ENCODE peak calls at places on chromosomes 5 and 9, in four cellular contexts. One of them, this sample, is unnamed.

GRCh38 chr9:108953983-108954574 is 19.9 kb downstream of the ABITRAM start:
- DNase-seq in CD4-positive, alpha-beta T cell: no peak
- DNase-seq in dorsolateral prefrontal cortex: no peak
- DNase-seq in CD8-positive, alpha-beta T cell: no peak
- DNase-seq in this sample: no peak

GRCh38 chr9:7097040-7097715 is 339.4 kb downstream of the KDM4C start:
- DNase-seq in CD4-positive, alpha-beta T cell: no peak
- DNase-seq in dorsolateral prefrontal cortex: no peak
- DNase-seq in CD8-positive, alpha-beta T cell: no peak
- DNase-seq in this sample: no peak

GRCh38 chr5:32707394-32707997 is 3.6 kb upstream of the NPR3 start:
- DNase-seq in CD4-positive, alpha-beta T cell: no peak
- DNase-seq in dorsolateral prefrontal cortex: no peak
- DNase-seq in CD8-positive, alpha-beta T cell: no peak
- DNase-seq in this sample: no peak

GRCh38 chr5:74536658-74537057 is 103.9 kb downstream of the ENC1 start:
- DNase-seq in CD4-positive, alpha-beta T cell: no peak
- DNase-seq in dorsolateral prefrontal cortex: no peak
- DNase-seq in CD8-positive, alpha-beta T cell: no peak
- DNase-seq in this sample: no peak

GRCh38 chr5:169876376-169876775 is 103.9 kb downstream of the INSYN2B start:
- DNase-seq in CD4-positive, alpha-beta T cell: no peak
- DNase-seq in dorsolateral prefrontal cortex: no peak
- DNase-seq in CD8-positive, alpha-beta T cell: no peak
- DNase-seq in this sample: no peak

GRCh38 chr5:67400752-67401151 is 204.2 kb upstream of the CD180 start:
- DNase-seq in CD4-positive, alpha-beta T cell: no peak
- DNase-seq in dorsolateral prefrontal cortex: no peak
- DNase-seq in CD8-positive, alpha-beta T cell: no peak
- DNase-seq in this sample: no peak

GRCh38 chr5:142283304-142283703 is 41.5 kb downstream of the SPRY4 start:
- DNase-seq in CD4-positive, alpha-beta T cell: no peak
- DNase-seq in dorsolateral prefrontal cortex: no peak
- DNase-seq in CD8-positive, alpha-beta T cell: no peak
- DNase-seq in this sample: no peak

GRCh38 chr5:149902177-149902576 is 42.4 kb downstream of the PDE6A start:
- DNase-seq in CD4-positive, alpha-beta T cell: no peak
- DNase-seq in dorsolateral prefrontal cortex: no peak
- DNase-seq in CD8-positive, alpha-beta T cell: no peak
- DNase-seq in this sample: no peak

GRCh38 chr5:147403659-147404640 is 105.9 kb downstream of the DPYSL3 start:
- DNase-seq in CD4-positive, alpha-beta T cell: no peak
- DNase-seq in dorsolateral prefrontal cortex: no peak
- DNase-seq in CD8-positive, alpha-beta T cell: no peak
- DNase-seq in this sample: no peak

GRCh38 chr9:122087406-122088200 is 5.5 kb downstream of the TTLL11 start:
- DNase-seq in CD4-positive, alpha-beta T cell: no peak
- DNase-seq in dorsolateral prefrontal cortex: peak; percentile 50
- DNase-seq in CD8-positive, alpha-beta T cell: no peak
- DNase-seq in this sample: no peak

GRCh38 chr5:113215401-113216060 is 219.3 kb downstream of the TSSK1B start:
- DNase-seq in CD4-positive, alpha-beta T cell: no peak
- DNase-seq in dorsolateral prefrontal cortex: no peak
- DNase-seq in CD8-positive, alpha-beta T cell: no peak
- DNase-seq in this sample: no peak

GRCh38 chr5:34923694-34924461 is 5.5 kb upstream of the DNAJC21 start:
- DNase-seq in CD4-positive, alpha-beta T cell: no peak
- DNase-seq in dorsolateral prefrontal cortex: no peak
- DNase-seq in CD8-positive, alpha-beta T cell: no peak
- DNase-seq in this sample: no peak

GRCh38 chr5:110150199-110150598 is 460.5 kb downstream of the MAN2A1 start:
- DNase-seq in CD4-positive, alpha-beta T cell: no peak
- DNase-seq in dorsolateral prefrontal cortex: no peak
- DNase-seq in CD8-positive, alpha-beta T cell: no peak
- DNase-seq in this sample: no peak

GRCh38 chr5:78603636-78604175 is 44.9 kb downstream of the LHFPL2 start:
- DNase-seq in CD4-positive, alpha-beta T cell: no peak
- DNase-seq in dorsolateral prefrontal cortex: no peak
- DNase-seq in CD8-positive, alpha-beta T cell: no peak
- DNase-seq in this sample: no peak

GRCh38 chr9:124280176-124280691 is 22.5 kb downstream of the NEK6 start:
- DNase-seq in CD4-positive, alpha-beta T cell: no peak
- DNase-seq in dorsolateral prefrontal cortex: no peak
- DNase-seq in CD8-positive, alpha-beta T cell: no peak
- DNase-seq in this sample: no peak

GRCh38 chr9:126752376-126752775 is 52.5 kb upstream of the ZBTB43 start:
- DNase-seq in CD4-positive, alpha-beta T cell: no peak
- DNase-seq in dorsolateral prefrontal cortex: no peak
- DNase-seq in CD8-positive, alpha-beta T cell: no peak
- DNase-seq in this sample: no peak

GRCh38 chr9:119961774-119962408 is 592.7 kb upstream of the BRINP1 start:
- DNase-seq in CD4-positive, alpha-beta T cell: no peak
- DNase-seq in dorsolateral prefrontal cortex: no peak
- DNase-seq in CD8-positive, alpha-beta T cell: no peak
- DNase-seq in this sample: no peak

GRCh38 chr9:35729700-35730485 is 2.1 kb downstream of the TLN1 start:
- DNase-seq in CD4-positive, alpha-beta T cell: no peak
- DNase-seq in dorsolateral prefrontal cortex: no peak
- DNase-seq in CD8-positive, alpha-beta T cell: no peak
- DNase-seq in this sample: peak; percentile 23

GRCh38 chr5:115209279-115209678 is 39.6 kb upstream of the TRIM36 start:
- DNase-seq in CD4-positive, alpha-beta T cell: no peak
- DNase-seq in dorsolateral prefrontal cortex: no peak
- DNase-seq in CD8-positive, alpha-beta T cell: no peak
- DNase-seq in this sample: no peak

GRCh38 chr9:137108608-137109249 is 5.8 kb downstream of the DPP7 start:
- DNase-seq in CD4-positive, alpha-beta T cell: no peak
- DNase-seq in dorsolateral prefrontal cortex: no peak
- DNase-seq in CD8-positive, alpha-beta T cell: no peak
- DNase-seq in this sample: no peak

GRCh38 chr5:375336-375920 is 53.9 kb downstream of the AHRR start:
- DNase-seq in CD4-positive, alpha-beta T cell: no peak
- DNase-seq in dorsolateral prefrontal cortex: peak; percentile 5
- DNase-seq in CD8-positive, alpha-beta T cell: peak; percentile 48
- DNase-seq in this sample: no peak

GRCh38 chr5:87877495-87877894 is 391.1 kb downstream of the TMEM161B start:
- DNase-seq in CD4-positive, alpha-beta T cell: no peak
- DNase-seq in dorsolateral prefrontal cortex: no peak
- DNase-seq in CD8-positive, alpha-beta T cell: no peak
- DNase-seq in this sample: no peak

GRCh38 chr9:131334568-131335105 is 45.1 kb downstream of the PLPP7 start:
- DNase-seq in CD4-positive, alpha-beta T cell: no peak
- DNase-seq in dorsolateral prefrontal cortex: no peak
- DNase-seq in CD8-positive, alpha-beta T cell: no peak
- DNase-seq in this sample: no peak

GRCh38 chr9:137205126-137206069 is at the start of the genes NDOR1 and TMEM203:
- DNase-seq in CD4-positive, alpha-beta T cell: peak; percentile 92
- DNase-seq in dorsolateral prefrontal cortex: peak; percentile 91
- DNase-seq in CD8-positive, alpha-beta T cell: peak; percentile 97
- DNase-seq in this sample: peak; percentile 94

GRCh38 chr9:97788763-97789663 is 64.0 kb upstream of the FOXE1 start:
- DNase-seq in CD4-positive, alpha-beta T cell: no peak
- DNase-seq in dorsolateral prefrontal cortex: no peak
- DNase-seq in CD8-positive, alpha-beta T cell: no peak
- DNase-seq in this sample: no peak

GRCh38 chr9:108053555-108054061 is 564.0 kb upstream of the KLF4 start:
- DNase-seq in CD4-positive, alpha-beta T cell: no peak
- DNase-seq in dorsolateral prefrontal cortex: no peak
- DNase-seq in CD8-positive, alpha-beta T cell: no peak
- DNase-seq in this sample: no peak

GRCh38 chr9:90017704-90018103 is 412.9 kb downstream of the GADD45G start:
- DNase-seq in CD4-positive, alpha-beta T cell: no peak
- DNase-seq in dorsolateral prefrontal cortex: no peak
- DNase-seq in CD8-positive, alpha-beta T cell: no peak
- DNase-seq in this sample: no peak

GRCh38 chr9:27358007-27358406 is 61.1 kb upstream of the EQTN start:
- DNase-seq in CD4-positive, alpha-beta T cell: no peak
- DNase-seq in dorsolateral prefrontal cortex: no peak
- DNase-seq in CD8-positive, alpha-beta T cell: no peak
- DNase-seq in this sample: no peak

GRCh38 chr5:35440409-35440808 is 177.3 kb upstream of the SPEF2 start:
- DNase-seq in CD4-positive, alpha-beta T cell: no peak
- DNase-seq in dorsolateral prefrontal cortex: no peak
- DNase-seq in CD8-positive, alpha-beta T cell: no peak
- DNase-seq in this sample: no peak

GRCh38 chr5:170633235-170634041 is 129.6 kb downstream of the KCNIP1 start:
- DNase-seq in CD4-positive, alpha-beta T cell: no peak
- DNase-seq in dorsolateral prefrontal cortex: no peak
- DNase-seq in CD8-positive, alpha-beta T cell: no peak
- DNase-seq in this sample: peak; percentile 36

GRCh38 chr5:131252824-131253171 is 11.1 kb upstream of the CDC42SE2 start:
- DNase-seq in CD4-positive, alpha-beta T cell: peak; percentile 68
- DNase-seq in dorsolateral prefrontal cortex: peak; percentile 45
- DNase-seq in CD8-positive, alpha-beta T cell: peak; percentile 85
- DNase-seq in this sample: no peak

GRCh38 chr9:99605016-99605743 is 216.5 kb upstream of the NR4A3 start:
- DNase-seq in CD4-positive, alpha-beta T cell: no peak
- DNase-seq in dorsolateral prefrontal cortex: no peak
- DNase-seq in CD8-positive, alpha-beta T cell: no peak
- DNase-seq in this sample: no peak

GRCh38 chr5:43121565-43122484 is 1.1 kb downstream of the ZNF131 start:
- DNase-seq in CD4-positive, alpha-beta T cell: no peak
- DNase-seq in dorsolateral prefrontal cortex: peak; percentile 33
- DNase-seq in CD8-positive, alpha-beta T cell: no peak
- DNase-seq in this sample: no peak

GRCh38 chr5:68924490-68925145 is 169.2 kb upstream of the SLC30A5 start:
- DNase-seq in CD4-positive, alpha-beta T cell: no peak
- DNase-seq in dorsolateral prefrontal cortex: no peak
- DNase-seq in CD8-positive, alpha-beta T cell: no peak
- DNase-seq in this sample: no peak

GRCh38 chr5:61293051-61293450 is 39.0 kb upstream of the ZSWIM6 start:
- DNase-seq in CD4-positive, alpha-beta T cell: no peak
- DNase-seq in dorsolateral prefrontal cortex: no peak
- DNase-seq in CD8-positive, alpha-beta T cell: no peak
- DNase-seq in this sample: no peak

GRCh38 chr5:149007174-149007573 is 55.7 kb downstream of the SH3TC2 start:
- DNase-seq in CD4-positive, alpha-beta T cell: no peak
- DNase-seq in dorsolateral prefrontal cortex: no peak
- DNase-seq in CD8-positive, alpha-beta T cell: no peak
- DNase-seq in this sample: no peak

GRCh38 chr9:88143944-88144343 is 5.7 kb upstream of the SPATA31C2 start:
- DNase-seq in CD4-positive, alpha-beta T cell: no peak
- DNase-seq in dorsolateral prefrontal cortex: no peak
- DNase-seq in CD8-positive, alpha-beta T cell: no peak
- DNase-seq in this sample: no peak

GRCh38 chr5:127685662-127686061 is 17.5 kb upstream of the CCDC192 start:
- DNase-seq in CD4-positive, alpha-beta T cell: no peak
- DNase-seq in dorsolateral prefrontal cortex: no peak
- DNase-seq in CD8-positive, alpha-beta T cell: no peak
- DNase-seq in this sample: no peak

GRCh38 chr5:173378727-173379126 is 50.5 kb upstream of the STC2 start:
- DNase-seq in CD4-positive, alpha-beta T cell: no peak
- DNase-seq in dorsolateral prefrontal cortex: no peak
- DNase-seq in CD8-positive, alpha-beta T cell: no peak
- DNase-seq in this sample: no peak

GRCh38 chr5:56003179-56003578 is 8.4 kb upstream of the IL6ST start:
- DNase-seq in CD4-positive, alpha-beta T cell: no peak
- DNase-seq in dorsolateral prefrontal cortex: no peak
- DNase-seq in CD8-positive, alpha-beta T cell: no peak
- DNase-seq in this sample: no peak

GRCh38 chr5:72156921-72157320 is 49.6 kb downstream of the MAP1B start:
- DNase-seq in CD4-positive, alpha-beta T cell: no peak
- DNase-seq in dorsolateral prefrontal cortex: no peak
- DNase-seq in CD8-positive, alpha-beta T cell: no peak
- DNase-seq in this sample: no peak
- H3K27ac ChIP-seq in CD4-positive, alpha-beta T cell: no peak overlapping the region
- H3K27ac ChIP-seq in dorsolateral prefrontal cortex: peak overlapping the region; percentile 43
- H3K27ac ChIP-seq in CD8-positive, alpha-beta T cell: no peak overlapping the region
- H3K27ac ChIP-seq in this sample: peak overlapping the region; percentile 27

GRCh38 chr9:76628155-76628554 is 136.1 kb upstream of the PCA3 start:
- DNase-seq in CD4-positive, alpha-beta T cell: no peak
- DNase-seq in dorsolateral prefrontal cortex: no peak
- DNase-seq in CD8-positive, alpha-beta T cell: no peak
- DNase-seq in this sample: no peak
- H3K27ac ChIP-seq in CD4-positive, alpha-beta T cell: no peak overlapping the region
- H3K27ac ChIP-seq in dorsolateral prefrontal cortex: no peak overlapping the region
- H3K27ac ChIP-seq in CD8-positive, alpha-beta T cell: no peak overlapping the region
- H3K27ac ChIP-seq in this sample: no peak overlapping the region

DNA sequence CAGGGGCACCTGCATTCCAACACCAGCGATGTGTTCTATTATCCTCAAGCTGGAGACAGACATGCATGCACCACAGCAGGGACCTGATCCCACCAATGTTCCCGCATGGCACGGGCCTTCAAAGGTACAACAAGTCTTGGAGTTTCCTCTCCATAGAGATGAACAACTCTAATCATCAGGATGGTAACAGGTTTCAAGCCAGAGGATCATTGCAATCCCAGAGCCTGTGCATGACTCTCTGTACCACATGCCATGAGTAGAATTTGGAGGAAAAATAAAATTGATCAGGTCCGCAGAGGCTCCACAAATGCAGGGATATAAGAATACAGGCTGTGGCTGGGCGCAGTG is 45.8 kb upstream of the RNF130 start:
- DNase-seq in CD4-positive, alpha-beta T cell: no peak
- DNase-seq in dorsolateral prefrontal cortex: no peak
- DNase-seq in CD8-positive, alpha-beta T cell: no peak
- DNase-seq in this sample: no peak
- H3K27ac ChIP-seq in CD4-positive, alpha-beta T cell: no peak overlapping the region
- H3K27ac ChIP-seq in dorsolateral prefrontal cortex: no peak overlapping the region
- H3K27ac ChIP-seq in CD8-positive, alpha-beta T cell: no peak overlapping the region
- H3K27ac ChIP-seq in this sample: no peak overlapping the region

GRCh38 chr9:112755675-112756074 is 5.1 kb downstream of the SNX30 start:
- DNase-seq in CD4-positive, alpha-beta T cell: no peak
- DNase-seq in dorsolateral prefrontal cortex: no peak
- DNase-seq in CD8-positive, alpha-beta T cell: no peak
- DNase-seq in this sample: no peak
- H3K27ac ChIP-seq in CD4-positive, alpha-beta T cell: no peak overlapping the region
- H3K27ac ChIP-seq in dorsolateral prefrontal cortex: peak overlapping the region; percentile 37
- H3K27ac ChIP-seq in CD8-positive, alpha-beta T cell: no peak overlapping the region
- H3K27ac ChIP-seq in this sample: no peak overlapping the region

DNA sequence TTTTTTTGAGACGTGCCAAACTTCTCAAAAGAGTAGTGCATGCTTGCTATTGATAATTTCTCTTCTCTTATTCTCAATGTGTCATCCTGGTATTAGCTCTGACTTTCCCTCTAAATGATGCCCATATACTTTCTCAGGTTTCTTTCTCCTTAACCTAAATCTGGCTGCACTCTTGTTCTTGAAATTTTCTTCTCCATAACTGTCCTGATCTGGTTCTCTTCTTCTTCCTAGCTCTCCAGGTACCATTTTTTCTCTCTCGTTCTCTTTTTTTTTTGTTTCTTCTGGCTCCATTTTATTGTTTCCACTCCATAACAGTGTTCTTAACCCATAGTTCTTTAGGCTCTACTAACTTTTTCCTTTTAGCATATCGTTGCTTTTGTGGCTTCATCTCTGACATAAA is 47.9 kb downstream of the ACTBL2 start:
- DNase-seq in CD4-positive, alpha-beta T cell: no peak
- DNase-seq in dorsolateral prefrontal cortex: no peak
- DNase-seq in CD8-positive, alpha-beta T cell: no peak
- DNase-seq in this sample: no peak
- H3K27ac ChIP-seq in CD4-positive, alpha-beta T cell: no peak overlapping the region
- H3K27ac ChIP-seq in dorsolateral prefrontal cortex: no peak overlapping the region
- H3K27ac ChIP-seq in CD8-positive, alpha-beta T cell: no peak overlapping the region
- H3K27ac ChIP-seq in this sample: no peak overlapping the region